ENCODE peak calls at places on chromosomes 2 and 18, in ten cellular contexts. N is iPS-NIHi11; D is cardiac muscle cell; Q is aorta; A is non-pigmented ciliary epithelial cell; H is body of pancreas; P is stimulated activated CD4-positive, alpha-beta T cell treated with anti-CD3 and anti-CD28 coated beads, Interleukin-4, amount 100 ng/mL, for 1 hour; R is KG1; I is H7; X is foreskin keratinocyte. F is an unnamed sample.

GRCh38 chr2:46393352-46393820 is 86.0 kb upstream of the TMEM247 start:
- DNase-seq in N (no peak), D (no peak), Q (no peak), A (no peak), H (no peak), P (no peak), R (no peak), I (no peak), X (no peak), F (no peak)

GRCh38 chr2:43057742-43058706 is 168.4 kb downstream of the ZFP36L2 start:
- DNase-seq in N (peak), D (no peak), Q (peak), A (no peak), H (no peak), P (no peak), R (no peak), I (peak), X (no peak), F (no peak)

GRCh38 chr2:38106420-38107182 is 30.6 kb upstream of the CYP1B1 start:
- DNase-seq in N (no peak), D (peak), Q (no peak), A (peak), H (no peak), P (no peak), R (no peak), I (no peak), X (peak), F (no peak)

GRCh38 chr2:152740743-152741328 is 22.4 kb downstream of the ARL6IP6 start:
- DNase-seq in N (peak), D (peak), Q (no peak), A (peak), H (no peak), P (no peak), R (peak), I (peak), X (no peak), F (peak)

GRCh38 chr2:120736955-120737801 is 1.5 kb downstream of the GLI2 start:
- DNase-seq in N (peak), D (peak), Q (peak), A (peak), H (no peak), P (no peak), R (no peak), I (peak), X (no peak), F (no peak)

GRCh38 chr2:198498048-198498447 is 693.7 kb downstream of the PLCL1 start:
- DNase-seq in N (no peak), D (no peak), Q (no peak), A (no peak), H (no peak), P (no peak), R (no peak), I (no peak), X (no peak), F (no peak)

GRCh38 chr2:11377915-11378649 is 33.6 kb upstream of the ROCK2 start:
- DNase-seq in N (no peak), D (peak), Q (no peak), A (no peak), H (no peak), P (no peak), R (no peak), I (no peak), X (no peak), F (no peak)

GRCh38 chr18:79422783-79423165 is 27.0 kb downstream of the NFATC1 start:
- DNase-seq in N (no peak), D (no peak), Q (no peak), A (no peak), H (no peak), P (no peak), R (no peak), I (no peak), X (no peak), F (no peak)

GRCh38 chr2:229691631-229692030 is 22.7 kb downstream of the DNER start:
- DNase-seq in N (no peak), D (no peak), Q (no peak), A (no peak), H (no peak), P (no peak), R (no peak), I (no peak), X (no peak), F (no peak)

GRCh38 chr2:24813645-24814257 is 20.5 kb downstream of the CENPO start:
- DNase-seq in N (no peak), D (no peak), Q (peak), A (no peak), H (no peak), P (no peak), R (no peak), I (no peak), X (no peak), F (no peak)

GRCh38 chr2:227597993-227598392 is 700 bp upstream of the SCYGR2 start:
- DNase-seq in N (peak), D (no peak), Q (no peak), A (no peak), H (no peak), P (no peak), R (no peak), I (peak), X (peak), F (no peak)

GRCh38 chr2:143796051-143796450 is 666.8 kb downstream of the ARHGAP15 start:
- DNase-seq in N (peak), D (no peak), Q (no peak), A (no peak), H (no peak), P (no peak), R (no peak), I (peak), X (no peak), F (no peak)

GRCh38 chr2:12014088-12014960 is 267.9 kb downstream of the LPIN1 start:
- DNase-seq in N (no peak), D (peak), Q (no peak), A (no peak), H (no peak), P (no peak), R (no peak), I (no peak), X (no peak), F (no peak)

GRCh38 chr2:140658766-140659165 is 1472.0 kb downstream of the LRP1B start:
- DNase-seq in N (no peak), D (no peak), Q (no peak), A (peak), H (no peak), P (no peak), R (no peak), I (no peak), X (no peak), F (no peak)

GRCh38 chr2:233446121-233446520 is 91.8 kb downstream of the DGKD start:
- DNase-seq in N (no peak), D (no peak), Q (no peak), A (no peak), H (no peak), P (no peak), R (no peak), I (no peak), X (no peak), F (no peak)

GRCh38 chr2:127196998-127197397 is 23.1 kb downstream of the CYP27C1 start:
- DNase-seq in N (no peak), D (no peak), Q (no peak), A (no peak), H (no peak), P (no peak), R (no peak), I (peak), X (no peak), F (peak)

GRCh38 chr18:34158881-34159690 is 65.6 kb downstream of the NOL4 start:
- DNase-seq in N (peak), D (peak), Q (peak), A (no peak), H (peak), P (no peak), R (no peak), I (peak), X (no peak), F (peak)

GRCh38 chr2:19802088-19802806 is 99.5 kb downstream of the TTC32 start:
- DNase-seq in N (no peak), D (peak), Q (no peak), A (no peak), H (peak), P (no peak), R (no peak), I (no peak), X (no peak), F (no peak)

GRCh38 chr2:54771166-54771565 is 47.7 kb downstream of the EML6 start:
- DNase-seq in N (no peak), D (peak), Q (no peak), A (no peak), H (no peak), P (no peak), R (no peak), I (no peak), X (peak), F (no peak)

GRCh38 chr2:204561771-204562170 is 16.5 kb downstream of the PARD3B start:
- DNase-seq in N (no peak), D (no peak), Q (no peak), A (no peak), H (no peak), P (no peak), R (no peak), I (no peak), X (no peak), F (no peak)

GRCh38 chr2:200703132-200703925 is 108.4 kb upstream of the BZW1 start:
- DNase-seq in N (peak), D (peak), Q (no peak), A (peak), H (peak), P (no peak), R (no peak), I (no peak), X (peak), F (peak)

GRCh38 chr2:11142330-11142729 is 12.9 kb upstream of the SLC66A3 start:
- DNase-seq in N (no peak), D (no peak), Q (no peak), A (no peak), H (no peak), P (no peak), R (no peak), I (no peak), X (no peak), F (no peak)

GRCh38 chr2:218583983-218584850 is 15.6 kb downstream of the CNOT9 start:
- DNase-seq in N (no peak), D (no peak), Q (no peak), A (no peak), H (no peak), P (no peak), R (no peak), I (no peak), X (no peak), F (no peak)

GRCh38 chr2:44130441-44130840 is 38.2 kb upstream of the PPM1B start:
- DNase-seq in N (no peak), D (peak), Q (no peak), A (no peak), H (no peak), P (no peak), R (no peak), I (no peak), X (no peak), F (no peak)

F was measured in NCI-H1436.